ENCODE peak calls at places on chromosomes 1 and 21, in four cellular contexts. T is spleen, O is colonic mucosa, R is OCI-LY7. X is an unnamed sample.

GRCh38 chr1:222928212-222928611 is 113.4 kb downstream of the DISP1 start:
- DNase-seq in T (peak), O (peak), R (no peak), X (no peak)

GRCh38 chr21:15295875-15296274 is 231.1 kb upstream of the NRIP1 start:
- DNase-seq in O (no peak), R (no peak), T (no peak), X (no peak)

GRCh38 chr1:97160796-97161195 is 439.2 kb downstream of the PTBP2 start:
- DNase-seq in T (no peak), R (no peak), O (no peak), X (no peak)

GRCh38 chr21:15277498-15277897 is 212.7 kb upstream of the NRIP1 start:
- DNase-seq in R (no peak), O (no peak), T (no peak), X (no peak)

GRCh38 chr1:111346089-111346885 is 55.6 kb downstream of the CHIA start:
- DNase-seq in O (peak), T (peak), R (peak), X (peak)

GRCh38 chr1:169484107-169484506 is 1.6 kb downstream of the SLC19A2 start:
- DNase-seq in T (no peak), R (no peak), O (no peak), X (peak)

GRCh38 chr1:165696625-165697100 is 1.7 kb downstream of the ALDH9A1 start:
- DNase-seq in T (no peak), R (no peak), O (peak), X (peak)

GRCh38 chr1:158998781-158999161 is 10.9 kb upstream of the IFI16 start:
- DNase-seq in T (peak), R (peak), O (peak), X (peak)

GRCh38 chr21:45588086-45588825 is 46.0 kb upstream of the SLC19A1 start:
- DNase-seq in T (peak), O (no peak), R (no peak), X (no peak)

GRCh38 chr1:8858112-8858668 is 20.3 kb downstream of the ENO1 start:
- DNase-seq in O (no peak), R (no peak), T (no peak), X (no peak)

GRCh38 chr1:43576521-43576920 is 45.8 kb downstream of the PTPRF start:
- DNase-seq in O (no peak), R (no peak), T (no peak), X (no peak)

GRCh38 chr1:192951961-192952460 is 107.1 kb downstream of the UCHL5 start:
- DNase-seq in O (no peak), T (no peak), R (no peak), X (peak)

GRCh38 chr1:36602189-36602588 is 119.5 kb upstream of the CSF3R start:
- DNase-seq in R (no peak), T (no peak), O (no peak), X (no peak)

GRCh38 chr1:200558866-200559459 is 61.6 kb downstream of the KIF14 start:
- DNase-seq in R (peak), T (no peak), O (no peak), X (peak)

GRCh38 chr1:3688836-3689750 is 36.8 kb downstream of the TP73 start:
- DNase-seq in T (no peak), R (no peak), O (no peak), X (no peak)

GRCh38 chr1:200038645-200038986 is 11.1 kb downstream of the NR5A2 start:
- DNase-seq in T (no peak), R (no peak), O (peak), X (no peak)

GRCh38 chr1:43147625-43148319 is 24.3 kb downstream of the EBNA1BP2 start:
- DNase-seq in T (no peak), O (peak), R (no peak), X (peak)

GRCh38 chr1:209517651-209518050 is 65.9 kb upstream of the CAMK1G start:
- DNase-seq in T (no peak), O (no peak), R (no peak), X (no peak)

GRCh38 chr1:240491156-240491555 is 120.8 kb downstream of the GREM2 start:
- DNase-seq in T (no peak), R (no peak), O (no peak), X (peak)

GRCh38 chr1:70220517-70221240 is 501 bp upstream of the SRSF11 start:
- DNase-seq in T (no peak), R (no peak), O (no peak), X (no peak)

GRCh38 chr1:78045850-78046778 is at the start of gene GIPC2:
- DNase-seq in T (peak), R (no peak), O (peak), X (no peak)

DNA sequence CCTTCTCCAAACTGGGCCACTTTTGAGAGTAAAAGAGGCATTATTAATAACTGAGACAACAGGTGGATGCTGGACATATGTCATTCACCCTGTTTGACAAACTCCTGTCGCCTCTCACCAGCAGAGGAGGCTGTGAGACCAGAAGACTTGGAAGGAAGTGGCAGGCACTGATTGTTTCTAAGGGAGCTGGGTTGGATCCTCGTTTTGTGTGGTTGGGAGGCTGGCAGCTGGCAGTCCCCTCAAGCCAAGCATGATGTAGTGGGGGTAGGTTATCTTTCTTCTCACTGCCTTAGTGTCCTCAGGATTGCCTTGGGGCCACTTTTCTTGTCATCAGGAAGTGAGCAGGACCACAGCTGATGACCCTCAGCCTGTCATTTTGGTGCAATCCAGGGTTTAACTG is 86.5 kb upstream of the KCNJ15 start:
- DNase-seq in O (no peak), T (no peak), R (no peak), X (peak)
- TF ChIP-seq CTCF in O (no peak), T (peak), R (no peak), X (peak)

GRCh38 chr1:225449261-225449660 is 21.4 kb upstream of the LBR start:
- DNase-seq in O (peak), T (no peak), R (no peak), X (peak)

GRCh38 chr1:225451340-225451739 is 23.5 kb upstream of the LBR start:
- DNase-seq in T (no peak), O (no peak), R (no peak), X (no peak)

GRCh38 chr1:225449774-225450173 is 21.9 kb upstream of the LBR start:
- DNase-seq in T (no peak), R (no peak), O (no peak), X (no peak)

GRCh38 chr1:225451840-225452515 is 24.1 kb upstream of the LBR start:
- DNase-seq in R (no peak), O (no peak), T (no peak), X (no peak)

DNA sequence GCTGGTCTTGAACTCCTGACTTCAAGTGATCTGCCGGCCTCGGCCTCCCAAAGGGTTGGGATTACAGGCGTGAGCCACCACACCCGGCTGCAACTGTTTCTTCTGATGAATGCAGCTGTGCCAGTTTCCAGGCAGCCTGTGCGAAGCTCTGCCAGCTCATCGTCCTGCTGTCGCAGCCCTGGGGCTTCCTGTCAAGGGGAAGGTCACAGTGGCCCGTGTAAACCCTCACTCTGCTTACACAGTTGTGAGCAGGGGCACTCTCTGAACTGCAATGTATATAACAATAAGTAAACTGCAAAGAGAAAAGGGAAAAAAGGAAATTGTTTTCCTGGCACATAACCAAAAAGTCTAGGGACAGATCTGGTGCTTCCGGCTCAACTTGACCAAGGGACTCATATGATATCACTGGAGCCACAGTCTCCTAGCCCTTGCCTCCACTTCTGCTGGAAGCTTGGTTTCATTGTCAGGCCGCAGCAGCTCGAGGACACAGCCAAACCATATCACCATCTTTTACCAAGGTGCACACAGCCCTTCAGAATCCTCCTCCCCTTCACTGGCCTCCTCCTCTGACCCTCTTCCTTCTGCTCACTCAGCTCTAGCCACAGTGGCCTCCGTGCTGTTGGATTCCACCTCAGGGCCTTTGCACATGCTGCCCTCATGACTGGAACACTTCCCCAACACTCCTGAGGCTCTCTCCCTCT is 22.8 kb upstream of the LBR start:
- DNase-seq in T (no peak), O (no peak), R (no peak), X (no peak)
- H3K27ac ChIP-seq in T (peak), O (no peak), R (no peak), X (peak)

GRCh38 chr1:41918450-41919043 is at the start of gene HIVEP3:
- DNase-seq in T (no peak), O (no peak), R (no peak), X (peak)
- TF ChIP-seq CTCF in T (no peak), O (no peak), R (no peak), X (peak)

DNA sequence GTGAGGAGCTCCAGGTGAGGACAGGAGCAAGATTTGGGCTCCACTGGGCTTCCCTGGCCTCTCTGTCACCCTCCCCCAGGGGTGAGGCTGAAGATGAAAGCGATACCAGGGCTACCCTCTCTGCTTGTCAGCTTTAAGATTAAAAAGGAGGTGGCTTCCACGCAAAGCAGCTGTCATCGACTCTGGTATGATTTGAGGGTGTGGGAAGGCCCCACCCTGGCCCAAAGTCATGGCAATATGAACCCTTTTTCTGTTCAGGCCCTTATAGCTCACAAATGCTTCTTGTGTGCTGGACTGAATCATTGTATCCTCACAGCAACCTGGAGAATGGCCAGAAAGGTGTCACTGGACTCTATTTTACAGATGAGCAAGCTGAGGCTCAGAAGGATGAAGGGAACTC is 41.6 kb downstream of the NUAK2 start:
- DNase-seq in R (no peak), O (no peak), T (no peak), X (no peak)
- H3K27ac ChIP-seq in R (no peak), O (no peak), T (peak), X (peak)

GRCh38 chr1:160768295-160768657 is 27.7 kb upstream of the LY9 start:
- DNase-seq in R (peak), T (peak), O (peak), X (no peak)
- TF ChIP-seq CTCF in R (peak), T (peak), O (peak), X (no peak)

GRCh38 chr1:202625416-202626360 is 84.6 kb downstream of the SYT2 start:
- DNase-seq in O (peak), T (peak), R (peak), X (peak)
- H3K27ac ChIP-seq in O (no peak), T (no peak), R (no peak), X (no peak)

GRCh38 chr1:52142220-52143153 is 598 bp downstream of the ZFYVE9 start:
- DNase-seq in O (peak), T (peak), R (peak), X (peak)
- TF ChIP-seq CTCF in O (no peak), T (no peak), R (peak), X (peak)

GRCh38 chr1:110264430-110264829 is 54.3 kb downstream of the KCNC4 start:
- DNase-seq in R (no peak), O (no peak), T (no peak), X (no peak)

GRCh38 chr1:110260194-110260593 is 50.1 kb downstream of the KCNC4 start:
- DNase-seq in R (no peak), T (no peak), O (no peak), X (no peak)

GRCh38 chr1:110265186-110265585 is 55.1 kb downstream of the KCNC4 start:
- DNase-seq in T (no peak), O (no peak), R (no peak), X (no peak)

GRCh38 chr1:110262296-110262695 is 52.2 kb downstream of the KCNC4 start:
- DNase-seq in T (no peak), O (no peak), R (no peak), X (no peak)

GRCh38 chr1:110262846-110263631 is 52.9 kb downstream of the KCNC4 start:
- DNase-seq in O (no peak), T (no peak), R (peak), X (no peak)
- H3K27ac ChIP-seq in O (no peak), T (no peak), R (no peak), X (no peak)

DNA sequence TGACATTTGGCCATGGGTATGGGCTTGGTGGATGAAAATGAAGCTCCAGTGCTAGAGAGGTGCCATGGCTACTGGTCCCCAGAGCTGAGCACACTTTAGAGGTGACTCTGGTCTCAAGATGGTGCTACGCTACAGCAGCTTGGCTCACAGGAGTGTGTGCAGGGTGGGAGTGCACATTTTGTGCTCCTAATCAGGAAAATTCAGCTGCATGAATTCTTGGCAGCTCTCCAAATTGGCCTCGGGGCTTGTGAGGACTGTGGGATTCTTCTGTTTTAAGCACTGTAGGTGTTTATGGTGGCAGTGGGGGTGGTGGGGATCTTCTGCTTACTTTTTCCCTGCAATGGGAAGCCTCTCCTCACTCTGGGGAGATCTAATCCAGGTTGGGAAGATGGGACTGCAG is 17.3 kb upstream of the TIPRL start:
- DNase-seq in R (no peak), O (no peak), T (no peak), X (no peak)
- TF ChIP-seq CTCF in R (no peak), O (no peak), T (no peak), X (no peak)

DNA sequence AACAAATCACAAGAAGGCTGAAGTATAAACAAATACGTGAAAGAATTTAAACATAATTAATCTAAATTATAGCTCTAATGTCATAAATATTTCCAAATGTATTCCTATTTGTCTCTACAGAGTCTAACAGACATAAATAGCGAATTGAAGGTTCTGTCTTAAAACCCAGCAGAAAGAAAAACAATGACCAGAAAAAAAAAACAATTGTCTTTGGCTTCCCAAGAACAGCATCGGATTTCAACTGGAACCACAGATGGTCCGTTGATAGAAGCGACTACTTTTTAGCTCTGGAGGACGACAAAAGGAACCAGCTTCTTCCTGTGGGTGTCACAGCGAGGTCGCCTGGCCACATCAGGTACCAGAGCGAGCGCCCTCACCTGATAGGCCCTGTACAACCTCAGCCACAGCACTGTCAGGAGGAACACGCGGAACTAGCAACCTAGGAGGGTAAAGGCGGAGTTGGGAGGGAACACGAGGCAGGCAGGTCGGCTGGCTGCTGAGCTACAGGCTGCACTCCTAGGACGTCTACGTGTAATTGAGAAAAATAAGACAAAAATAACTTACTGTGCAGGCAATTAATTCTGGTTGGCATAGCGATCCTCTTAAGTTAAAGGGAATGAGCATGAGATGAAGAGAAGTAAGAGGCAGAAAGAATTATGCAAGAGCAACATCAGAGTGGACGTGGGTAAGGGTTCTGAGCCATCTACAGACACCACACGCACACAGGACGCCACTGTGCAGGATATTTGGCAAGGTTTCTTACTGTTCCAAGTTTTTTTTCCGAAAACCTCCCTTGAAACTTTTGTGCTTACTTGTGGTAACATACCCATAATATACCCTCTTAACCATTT is 16.7 kb upstream of the PRDM15 start:
- DNase-seq in O (no peak), T (peak), R (peak), X (no peak)
- H3K27ac ChIP-seq in O (no peak), T (no peak), R (no peak), X (no peak)

X was measured in RWPE1.